ENCODE peak calls at places on chromosomes 6 and 20, in nine cellular contexts. E is MV-4-11, S is left cardiac atrium, T is iPS-NIHi11, M is AG08395, A is pons, C is fibroblast of mammary gland, X is ACHN, N is right cardiac atrium. V is an unnamed sample.

GRCh38 chr6:29845405-29846006 is 17.9 kb downstream of the HLA-G start:
- DNase-seq in E (no peak), S (no peak), T (no peak), M (no peak), A (no peak), C (no peak), X (no peak), N (no peak), V (peak; percentile 95)

GRCh38 chr6:157853902-157854481 is 30.9 kb downstream of the SNX9 start:
- DNase-seq in E (no peak), S (no peak), T (no peak), M (no peak), A (no peak), C (no peak), X (no peak), N (no peak), V (no peak)

GRCh38 chr6:168206186-168206585 is 113.4 kb downstream of the DACT2 start:
- DNase-seq in E (no peak), S (no peak), T (no peak), M (peak; percentile 9), A (no peak), C (no peak), X (peak; percentile 3), N (no peak), V (no peak)

GRCh38 chr20:17557675-17558006 is 12.2 kb upstream of the DSTN start:
- DNase-seq in E (no peak), S (no peak), T (peak; percentile 33), M (peak; percentile 57), A (no peak), C (peak; percentile 87), X (peak; percentile 61), N (no peak), V (peak; percentile 92)

GRCh38 chr20:25269057-25269832 is 21.4 kb downstream of the PYGB start:
- DNase-seq in E (no peak), S (peak; percentile 15), T (no peak), M (no peak), A (no peak), C (no peak), X (no peak), N (peak; percentile 14), V (no peak)

GRCh38 chr6:169869301-169869700 is 117.9 kb downstream of the ERMARD start:
- DNase-seq in E (no peak), S (no peak), T (no peak), M (no peak), A (no peak), C (no peak), X (no peak), N (no peak), V (no peak)

GRCh38 chr6:102907181-102907580 is 1513.7 kb downstream of the GRIK2 start:
- DNase-seq in E (no peak), S (no peak), T (no peak), M (no peak), A (no peak), C (no peak), X (no peak), N (no peak), V (no peak)

GRCh38 chr6:42440027-42440426 is 11.7 kb downstream of the TRERF1 start:
- DNase-seq in E (no peak), S (no peak), T (no peak), M (no peak), A (no peak), C (no peak), X (no peak), N (no peak), V (no peak)

GRCh38 chr20:19275630-19276071 is 63.2 kb downstream of the SLC24A3 start:
- DNase-seq in E (no peak), S (peak; percentile 77), T (no peak), M (peak; percentile 37), A (peak; percentile 50), C (peak; percentile 54), X (no peak), N (peak; percentile 79), V (no peak)

GRCh38 chr6:11632795-11633511 is 95.4 kb downstream of the TMEM170B start:
- DNase-seq in E (no peak), S (peak; percentile 24), T (no peak), M (peak; percentile 58), A (no peak), C (peak; percentile 16), X (no peak), N (no peak), V (peak; percentile 34)

V was measured in mammary epithelial cell.